ENCODE peak calls at places on chromosomes 13 and 19, in ten cellular contexts. U, E, M, L, D, X, B, R, H and C are unnamed samples.

GRCh38 chr13:107842562-107843180 is 372.7 kb downstream of the LIG4 start:
- DNase-seq in U (no peak), H (no peak), M (no peak), X (no peak), B (no peak), L (no peak), D (no peak), E (no peak), R (no peak), C (no peak)

GRCh38 chr13:38350114-38350617 is 515 bp downstream of the UFM1 start:
- DNase-seq in H (peak; percentile 59), E (peak; percentile 70), D (peak; percentile 74), R (peak; percentile 54), X (no peak), L (peak; percentile 59), M (peak; percentile 83), U (no peak), B (peak; percentile 80), C (peak; percentile 76)

GRCh38 chr19:40238775-40239174 is 12.3 kb upstream of the CCNP start:
- DNase-seq in M (no peak), H (no peak), L (no peak), R (no peak), E (no peak), D (no peak), X (no peak), B (no peak), U (no peak), C (no peak)

GRCh38 chr19:18682807-18683108 is 722 bp upstream of the CRTC1 start:
- DNase-seq in X (no peak), B (no peak), R (no peak), D (no peak), M (no peak), L (no peak), H (no peak), U (no peak), E (no peak), C (no peak)

GRCh38 chr13:73741111-73741510 is 393.1 kb downstream of the KLF12 start:
- DNase-seq in M (no peak), B (no peak), E (no peak), U (no peak), H (no peak), R (no peak), L (no peak), X (no peak), D (no peak), C (no peak)

GRCh38 chr13:67238277-67238859 is 8.2 kb upstream of the PCDH9 start:
- DNase-seq in M (no peak), X (no peak), U (no peak), H (no peak), E (no peak), R (no peak), L (no peak), B (no peak), D (no peak), C (peak; percentile 58)

GRCh38 chr13:47858678-47859050 is 142.4 kb downstream of the SUCLA2 start:
- DNase-seq in B (no peak), X (no peak), E (no peak), D (no peak), R (no peak), M (no peak), H (no peak), U (no peak), L (no peak), C (no peak)

GRCh38 chr19:10888421-10888866 is 17.1 kb downstream of the CARM1 start:
- DNase-seq in R (no peak), B (no peak), H (no peak), X (no peak), M (no peak), D (no peak), E (no peak), L (no peak), U (no peak), C (no peak)

GRCh38 chr19:56294557-56294956 is 20.1 kb downstream of the ZSCAN5A start:
- DNase-seq in E (no peak), H (no peak), M (no peak), X (no peak), R (no peak), D (no peak), B (no peak), U (no peak), L (no peak), C (no peak)

GRCh38 chr13:110250258-110250891 is 56.6 kb downstream of the COL4A1 start:
- DNase-seq in H (no peak), X (no peak), B (peak; percentile 30), M (peak; percentile 49), D (no peak), L (peak; percentile 54), E (no peak), R (peak; percentile 57), U (peak; percentile 71), C (no peak)

GRCh38 chr13:95296326-95296939 is 4.8 kb downstream of the ABCC4 start:
- DNase-seq in D (peak; percentile 72), H (no peak), R (peak; percentile 32), U (no peak), E (peak; percentile 66), X (no peak), M (peak; percentile 71), B (peak; percentile 66), L (no peak), C (peak; percentile 75)

GRCh38 chr13:70964124-70964523 is 855.9 kb upstream of the KLHL1 start:
- DNase-seq in D (no peak), L (no peak), B (no peak), U (no peak), E (no peak), R (no peak), H (no peak), M (no peak), X (no peak), C (peak; percentile 1)

GRCh38 chr19:16896913-16897571 is 8.2 kb downstream of the F2RL3 start:
- DNase-seq in L (peak; percentile 97), D (peak; percentile 96), R (peak; percentile 95), U (peak; percentile 97), M (peak; percentile 97), H (peak; percentile 98), E (peak; percentile 95), B (peak; percentile 97), X (peak; percentile 98), C (peak; percentile 94)

GRCh38 chr13:104979281-104979680 is 1556.2 kb downstream of the EFNB2 start:
- DNase-seq in X (no peak), R (no peak), H (no peak), L (no peak), B (no peak), U (no peak), E (no peak), D (no peak), M (no peak), C (no peak)

GRCh38 chr13:114008964-114009589 is 35.2 kb upstream of the C13orf46 start:
- DNase-seq in E (no peak), B (no peak), R (no peak), U (no peak), M (no peak), X (no peak), L (no peak), D (no peak), H (no peak), C (no peak)

GRCh38 chr19:11203194-11204075 is 6.1 kb upstream of the KANK2 start:
- DNase-seq in L (peak; percentile 76), E (peak; percentile 67), D (peak; percentile 59), R (peak; percentile 82), B (peak; percentile 61), X (no peak), U (peak; percentile 98), M (peak; percentile 88), H (no peak), C (peak; percentile 66)

GRCh38 chr19:46772170-46773017 is 16.0 kb downstream of the SLC1A5 start:
- DNase-seq in B (no peak), E (no peak), H (no peak), U (no peak), L (no peak), M (no peak), X (no peak), R (no peak), D (no peak), C (peak; percentile 39)

GRCh38 chr13:93234459-93234858 is 7.9 kb downstream of the GPC6 start:
- DNase-seq in E (no peak), L (no peak), M (no peak), H (no peak), U (no peak), D (no peak), R (no peak), B (no peak), X (no peak), C (no peak)
- TF ChIP-seq POLR2A in E (no peak), L (no peak), M (no peak), H (no peak), U (no peak), D (no peak), R (no peak), B (no peak), X (no peak), C (no peak)

GRCh38 chr19:3185482-3186376 is at the start of gene NCLN:
- DNase-seq in X (peak; percentile 77), H (peak; percentile 92), L (peak; percentile 95), E (peak; percentile 96), U (peak; percentile 95), D (peak; percentile 96), R (peak; percentile 95), M (peak; percentile 98), B (peak; percentile 96), C (peak; percentile 96)
- TF ChIP-seq POLR2A in X (no peak), H (no peak), L (peak; percentile 56), E (no peak), U (peak; percentile 65), D (no peak), R (peak; percentile 39), M (no peak), B (peak; percentile 15), C (peak; percentile 71)

GRCh38 chr19:13817615-13818371 is 22.6 kb downstream of the ZSWIM4 start:
- DNase-seq in D (peak; percentile 87), R (no peak), L (no peak), U (no peak), X (no peak), M (peak; percentile 29), E (peak; percentile 87), B (peak; percentile 95), H (no peak), C (peak; percentile 52)
- TF ChIP-seq POLR2A in D (no peak), R (no peak), L (no peak), U (no peak), X (no peak), M (no peak), E (peak; percentile 75), B (peak; percentile 47), H (no peak), C (no peak)

GRCh38 chr19:7549749-7550148 is 14.2 kb downstream of the PNPLA6 start:
- DNase-seq in M (no peak), H (no peak), X (no peak), R (no peak), E (no peak), L (no peak), B (no peak), U (no peak), D (no peak), C (no peak)

GRCh38 chr19:7552781-7553180 is 17.3 kb downstream of the PNPLA6 start:
- DNase-seq in H (no peak), D (no peak), M (no peak), R (no peak), L (no peak), U (no peak), E (no peak), X (no peak), B (no peak), C (no peak)

GRCh38 chr19:7550987-7551761 is 15.7 kb downstream of the PNPLA6 start:
- DNase-seq in L (no peak), E (peak; percentile 81), H (no peak), M (peak; percentile 90), U (peak; percentile 68), R (peak; percentile 72), B (peak; percentile 95), D (peak; percentile 85), X (no peak), C (no peak)

GRCh38 chr19:7547153-7547552 is 11.6 kb downstream of the PNPLA6 start:
- DNase-seq in D (no peak), M (no peak), L (no peak), E (no peak), R (no peak), H (no peak), B (no peak), X (no peak), U (no peak), C (no peak)

GRCh38 chr19:7550169-7550770 is 14.8 kb downstream of the PNPLA6 start:
- DNase-seq in M (no peak), L (no peak), U (no peak), B (no peak), X (no peak), H (no peak), E (no peak), R (no peak), D (no peak), C (no peak)
- TF ChIP-seq POLR2A in M (no peak), L (no peak), U (no peak), B (no peak), X (no peak), H (no peak), E (no peak), R (no peak), D (no peak), C (no peak)